ENCODE peak calls at places on chromosomes 1 and 21, in ten cellular contexts. V, K, O, X, M, Q, H, J, Y and B are unnamed samples.

GRCh38 chr1:44485229-44485932 is 80.3 kb downstream of the RNF220 start:
- DNase-seq in J (peak; percentile 87), X (peak; percentile 81), Q (no peak), V (no peak), M (no peak), K (no peak), O (no peak), Y (no peak), H (no peak), B (peak; percentile 60)

GRCh38 chr1:156502749-156503671 is 2.4 kb upstream of the MEF2D start:
- DNase-seq in H (no peak), K (peak; percentile 64), Q (peak; percentile 96), O (no peak), Y (peak; percentile 66), X (no peak), M (no peak), J (peak; percentile 72), V (peak; percentile 47), B (no peak)

GRCh38 chr1:153533689-153534201 is 2.0 kb downstream of the S100A6 start:
- DNase-seq in Y (no peak), X (peak; percentile 58), Q (peak; percentile 88), K (peak; percentile 75), M (no peak), J (no peak), O (no peak), H (no peak), V (peak; percentile 71), B (peak; percentile 46)

GRCh38 chr1:29197590-29197924 is 15.9 kb upstream of the SRSF4 start:
- DNase-seq in J (peak; percentile 59), X (peak; percentile 48), H (no peak), O (peak; percentile 65), Y (peak; percentile 10), M (peak; percentile 18), K (no peak), V (peak; percentile 11), Q (no peak), B (no peak)

GRCh38 chr1:151816548-151816947 is 11.3 kb upstream of the LINGO4 start:
- DNase-seq in V (no peak), H (peak; percentile 45), M (no peak), Q (no peak), O (peak; percentile 43), K (no peak), X (no peak), J (no peak), Y (no peak), B (no peak)

GRCh38 chr21:44952929-44953627 is 13.2 kb downstream of the SLX9 start:
- DNase-seq in K (no peak), V (no peak), Y (no peak), M (no peak), O (no peak), J (no peak), H (no peak), X (no peak), Q (no peak), B (no peak)

GRCh38 chr1:180953291-180953747 is 40.6 kb downstream of the KIAA1614 start:
- DNase-seq in J (no peak), Y (peak; percentile 72), Q (no peak), O (no peak), V (peak; percentile 8), M (no peak), X (no peak), K (no peak), H (peak; percentile 78), B (no peak)

GRCh38 chr21:15809818-15810217 is 80.0 kb downstream of the USP25 start:
- DNase-seq in H (no peak), K (no peak), Q (no peak), O (no peak), V (no peak), Y (no peak), J (peak; percentile 57), X (no peak), M (no peak), B (no peak)